ENCODE peak calls at places on chromosomes 6 and 20, in eight cellular contexts. One of them, this sample, is unnamed.

GRCh38 chr20:50680106-50680960 is 11.0 kb downstream of the RIPOR3 start:
- DNase-seq in left ventricle myocardium superior: peak
- DNase-seq in DMS153: no peak
- DNase-seq in T-helper 1 cell: no peak
- DNase-seq in IMR-90: no peak
- DNase-seq in posterior vena cava: no peak
- DNase-seq in myocyte: no peak
- DNase-seq in amygdala: no peak
- DNase-seq in this sample: no peak

GRCh38 chr6:150403458-150404245 is 34.8 kb downstream of the IYD start:
- DNase-seq in DMS153: peak
- DNase-seq in amygdala: no peak
- DNase-seq in IMR-90: peak
- DNase-seq in posterior vena cava: no peak
- DNase-seq in T-helper 1 cell: no peak
- DNase-seq in left ventricle myocardium superior: no peak
- DNase-seq in myocyte: no peak
- DNase-seq in this sample: peak

GRCh38 chr6:111870054-111870750 is 3.0 kb downstream of the FYN start:
- DNase-seq in amygdala: no peak
- DNase-seq in DMS153: no peak
- DNase-seq in myocyte: no peak
- DNase-seq in left ventricle myocardium superior: no peak
- DNase-seq in IMR-90: no peak
- DNase-seq in T-helper 1 cell: no peak
- DNase-seq in posterior vena cava: no peak
- DNase-seq in this sample: no peak

GRCh38 chr6:31660224-31660997 is at the start of gene C6orf47:
- DNase-seq in posterior vena cava: peak
- DNase-seq in left ventricle myocardium superior: peak
- DNase-seq in myocyte: peak
- DNase-seq in DMS153: peak
- DNase-seq in T-helper 1 cell: peak
- DNase-seq in amygdala: peak
- DNase-seq in IMR-90: peak
- DNase-seq in this sample: peak

GRCh38 chr6:44041461-44042260 is 85.6 kb downstream of the MRPL14 start:
- DNase-seq in DMS153: no peak
- DNase-seq in IMR-90: peak
- DNase-seq in left ventricle myocardium superior: peak
- DNase-seq in posterior vena cava: peak
- DNase-seq in myocyte: peak
- DNase-seq in T-helper 1 cell: no peak
- DNase-seq in amygdala: peak
- DNase-seq in this sample: no peak

GRCh38 chr6:148193063-148193680 is 149.5 kb upstream of the SASH1 start:
- DNase-seq in DMS153: no peak
- DNase-seq in T-helper 1 cell: no peak
- DNase-seq in posterior vena cava: no peak
- DNase-seq in amygdala: no peak
- DNase-seq in myocyte: peak
- DNase-seq in IMR-90: no peak
- DNase-seq in left ventricle myocardium superior: no peak
- DNase-seq in this sample: no peak

GRCh38 chr6:155324172-155324571 is 9.9 kb upstream of the TFB1M start:
- DNase-seq in amygdala: no peak
- DNase-seq in myocyte: no peak
- DNase-seq in left ventricle myocardium superior: no peak
- DNase-seq in posterior vena cava: no peak
- DNase-seq in DMS153: no peak
- DNase-seq in IMR-90: no peak
- DNase-seq in T-helper 1 cell: no peak
- DNase-seq in this sample: no peak

GRCh38 chr20:63698739-63699465 is 2.5 kb downstream of the TNFRSF6B start:
- DNase-seq in myocyte: peak
- DNase-seq in DMS153: no peak
- DNase-seq in left ventricle myocardium superior: peak
- DNase-seq in posterior vena cava: peak
- DNase-seq in amygdala: no peak
- DNase-seq in IMR-90: peak
- DNase-seq in T-helper 1 cell: peak
- DNase-seq in this sample: peak

GRCh38 chr6:145733770-145734169 is 1.6 kb downstream of the EPM2A start:
- DNase-seq in myocyte: no peak
- DNase-seq in amygdala: no peak
- DNase-seq in DMS153: no peak
- DNase-seq in posterior vena cava: no peak
- DNase-seq in T-helper 1 cell: no peak
- DNase-seq in IMR-90: peak
- DNase-seq in left ventricle myocardium superior: no peak
- DNase-seq in this sample: no peak

GRCh38 chr20:62030357-62030756 is 35.3 kb downstream of the TAF4 start:
- DNase-seq in posterior vena cava: no peak
- DNase-seq in myocyte: no peak
- DNase-seq in left ventricle myocardium superior: no peak
- DNase-seq in T-helper 1 cell: no peak
- DNase-seq in IMR-90: no peak
- DNase-seq in DMS153: no peak
- DNase-seq in amygdala: no peak
- DNase-seq in this sample: no peak